ENCODE peak calls at places on chromosomes 12 and 14, in seven cellular contexts. One of them, this sample, is unnamed.

GRCh38 chr12:119949594-119949993 is 39.4 kb upstream of the BICDL1 start:
- DNase-seq in left cardiac atrium: no peak
- DNase-seq in cerebellum: no peak
- DNase-seq in kidney epithelial cell: no peak
- DNase-seq in WTC11: no peak
- DNase-seq in upper lobe of right lung: no peak
- DNase-seq in dermis blood vessel endothelial cell: no peak
- DNase-seq in this sample: no peak

GRCh38 chr12:129467289-129467688 is 436.5 kb downstream of the TMEM132D start:
- DNase-seq in dermis blood vessel endothelial cell: no peak
- DNase-seq in upper lobe of right lung: no peak
- DNase-seq in WTC11: no peak
- DNase-seq in kidney epithelial cell: no peak
- DNase-seq in left cardiac atrium: no peak
- DNase-seq in cerebellum: no peak
- DNase-seq in this sample: no peak

GRCh38 chr14:74619672-74620131 is 7.7 kb upstream of the LTBP2 start:
- DNase-seq in kidney epithelial cell: peak; percentile 95
- DNase-seq in left cardiac atrium: peak; percentile 88
- DNase-seq in cerebellum: no peak
- DNase-seq in WTC11: no peak
- DNase-seq in dermis blood vessel endothelial cell: peak; percentile 92
- DNase-seq in upper lobe of right lung: peak; percentile 68
- DNase-seq in this sample: no peak

GRCh38 chr12:100268835-100269564 is 2.0 kb downstream of the SCYL2 start:
- DNase-seq in kidney epithelial cell: no peak
- DNase-seq in dermis blood vessel endothelial cell: peak; percentile 20
- DNase-seq in left cardiac atrium: no peak
- DNase-seq in WTC11: no peak
- DNase-seq in cerebellum: no peak
- DNase-seq in upper lobe of right lung: no peak
- DNase-seq in this sample: no peak

GRCh38 chr12:12091977-12092663 is 21.4 kb downstream of the BCL2L14 start:
- DNase-seq in kidney epithelial cell: no peak
- DNase-seq in cerebellum: no peak
- DNase-seq in WTC11: no peak
- DNase-seq in upper lobe of right lung: no peak
- DNase-seq in left cardiac atrium: no peak
- DNase-seq in dermis blood vessel endothelial cell: peak; percentile 40
- DNase-seq in this sample: no peak

GRCh38 chr14:69501362-69501964 is 16.9 kb downstream of the PLEKHD1 start:
- DNase-seq in left cardiac atrium: peak; percentile 34
- DNase-seq in dermis blood vessel endothelial cell: no peak
- DNase-seq in WTC11: no peak
- DNase-seq in upper lobe of right lung: peak; percentile 67
- DNase-seq in cerebellum: peak; percentile 76
- DNase-seq in kidney epithelial cell: no peak
- DNase-seq in this sample: no peak

GRCh38 chr12:110022980-110023633 is 23.9 kb downstream of the ANKRD13A start:
- DNase-seq in kidney epithelial cell: no peak
- DNase-seq in dermis blood vessel endothelial cell: peak; percentile 24
- DNase-seq in upper lobe of right lung: no peak
- DNase-seq in cerebellum: peak; percentile 34
- DNase-seq in WTC11: no peak
- DNase-seq in left cardiac atrium: no peak
- DNase-seq in this sample: no peak

GRCh38 chr14:101557811-101558738 is 3.2 kb upstream of the DIO3 start:
- DNase-seq in kidney epithelial cell: no peak
- DNase-seq in cerebellum: no peak
- DNase-seq in upper lobe of right lung: no peak
- DNase-seq in left cardiac atrium: no peak
- DNase-seq in dermis blood vessel endothelial cell: no peak
- DNase-seq in WTC11: peak; percentile 56
- DNase-seq in this sample: no peak

GRCh38 chr14:35403085-35403396 is 1.5 kb downstream of the NFKBIA start:
- DNase-seq in upper lobe of right lung: peak; percentile 76
- DNase-seq in dermis blood vessel endothelial cell: peak; percentile 45
- DNase-seq in kidney epithelial cell: no peak
- DNase-seq in left cardiac atrium: peak; percentile 56
- DNase-seq in WTC11: no peak
- DNase-seq in cerebellum: no peak
- DNase-seq in this sample: no peak

GRCh38 chr12:117388865-117389508 is 27.6 kb upstream of the NOS1 start:
- DNase-seq in left cardiac atrium: no peak
- DNase-seq in cerebellum: peak; percentile 19
- DNase-seq in upper lobe of right lung: no peak
- DNase-seq in kidney epithelial cell: no peak
- DNase-seq in WTC11: no peak
- DNase-seq in dermis blood vessel endothelial cell: no peak
- DNase-seq in this sample: no peak

GRCh38 chr12:92224685-92225331 is 79.2 kb upstream of the BTG1 start:
- DNase-seq in WTC11: no peak
- DNase-seq in dermis blood vessel endothelial cell: no peak
- DNase-seq in upper lobe of right lung: no peak
- DNase-seq in cerebellum: no peak
- DNase-seq in left cardiac atrium: no peak
- DNase-seq in kidney epithelial cell: peak; percentile 16
- DNase-seq in this sample: peak; percentile 9